ENCODE peak calls at places on chromosome 20, in five cellular contexts. O, F, D, C and G are unnamed samples. For H3K4me1 and H3K9me3, the result is how much of the 10 kb centered on the place peaks cover.

GRCh38 chr20:36467076-36467999 is 74.0 kb upstream of the MYL9 start:
- DNase-seq in O (no peak), F (no peak), D (no peak), C (no peak), G (peak)

GRCh38 chr20:11457476-11457875 is 460.2 kb upstream of the BTBD3 start:
- DNase-seq in O (no peak), F (no peak), D (no peak), C (no peak), G (peak)

GRCh38 chr20:44692932-44693476 is 22.2 kb upstream of the CCN5 start:
- DNase-seq in O (peak), F (peak), D (no peak), C (peak), G (peak)

GRCh38 chr20:35271904-35272303 is 6.0 kb downstream of the MMP24OS start:
- DNase-seq in O (no peak), F (peak), D (no peak), C (no peak), G (no peak)

GRCh38 chr20:32521780-32522524 is 63.2 kb downstream of the NOL4L start:
- DNase-seq in O (peak), F (peak), D (peak), C (peak), G (peak)

GRCh38 chr20:31849306-31849930 is 4.0 kb upstream of the FOXS1 start:
- DNase-seq in O (no peak), F (no peak), D (no peak), C (no peak), G (no peak)

GRCh38 chr20:34122274-34122980 is 10.4 kb upstream of the EIF2S2 start:
- DNase-seq in O (no peak), F (no peak), D (no peak), C (no peak), G (no peak)

GRCh38 chr20:38111366-38112232 is 53.5 kb downstream of the TGM2 start:
- DNase-seq in O (no peak), F (peak), D (no peak), C (no peak), G (no peak)

GRCh38 chr20:40868568-40869223 is 159.9 kb upstream of the TOP1 start:
- DNase-seq in O (no peak), F (no peak), D (no peak), C (no peak), G (peak)

GRCh38 chr20:35547319-35547718 is 5.4 kb downstream of the ERGIC3 start:
- DNase-seq in O (no peak), F (no peak), D (no peak), C (no peak), G (no peak)

GRCh38 chr20:11302436-11302835 is 615.3 kb upstream of the BTBD3 start:
- DNase-seq in O (no peak), F (no peak), D (no peak), C (no peak), G (no peak)

GRCh38 chr20:12012241-12013222 is 94.8 kb downstream of the BTBD3 start:
- DNase-seq in O (peak), F (peak), D (peak), C (peak), G (peak)

GRCh38 chr20:672975-673604 is 2.5 kb downstream of the SCRT2 start:
- DNase-seq in O (no peak), F (no peak), D (no peak), C (no peak), G (no peak)

GRCh38 chr20:42406826-42407225 is 782.9 kb downstream of the PTPRT start:
- DNase-seq in O (no peak), F (no peak), D (no peak), C (no peak), G (no peak)

GRCh38 chr20:33796907-33797544 is 14.1 kb upstream of the CHMP4B start:
- DNase-seq in O (no peak), F (no peak), D (no peak), C (no peak), G (no peak)

GRCh38 chr20:38581013-38581412 is at the start of gene ADIG:
- DNase-seq in O (no peak), F (no peak), D (no peak), C (no peak), G (no peak)

GRCh38 chr20:152131-152530 is 5.1 kb upstream of the DEFB127 start:
- DNase-seq in O (no peak), F (no peak), D (no peak), C (no peak), G (no peak)

GRCh38 chr20:1813101-1813529 is 82.1 kb upstream of the SIRPA start:
- DNase-seq in O (no peak), F (peak), D (no peak), C (no peak), G (peak)

GRCh38 chr20:11229772-11230171 is 556.0 kb upstream of the JAG1 start:
- DNase-seq in O (no peak), F (peak), D (peak), C (no peak), G (peak)

GRCh38 chr20:8131598-8132014 is 460 bp upstream of the PLCB1 start:
- DNase-seq in O (no peak), F (no peak), D (no peak), C (no peak), G (no peak)

GRCh38 chr20:539848-540247 is 3.7 kb downstream of the CSNK2A1 start:
- DNase-seq in O (no peak), F (peak), D (no peak), C (no peak), G (peak)

GRCh38 chr20:18928626-18929025 is 115.0 kb downstream of the SCP2D1 start:
- DNase-seq in O (no peak), F (no peak), D (no peak), C (no peak), G (no peak)

GRCh38 chr20:36297656-36298055 is 8.5 kb upstream of the DLGAP4 start:
- DNase-seq in O (no peak), F (no peak), D (no peak), C (no peak), G (no peak)

GRCh38 chr20:41005361-41005729 is 23.3 kb upstream of the TOP1 start:
- DNase-seq in O (no peak), F (no peak), D (no peak), C (no peak), G (peak)

GRCh38 chr20:40513010-40513409 is 176.0 kb downstream of the MAFB start:
- DNase-seq in O (no peak), F (no peak), D (no peak), C (no peak), G (no peak)

DNA sequence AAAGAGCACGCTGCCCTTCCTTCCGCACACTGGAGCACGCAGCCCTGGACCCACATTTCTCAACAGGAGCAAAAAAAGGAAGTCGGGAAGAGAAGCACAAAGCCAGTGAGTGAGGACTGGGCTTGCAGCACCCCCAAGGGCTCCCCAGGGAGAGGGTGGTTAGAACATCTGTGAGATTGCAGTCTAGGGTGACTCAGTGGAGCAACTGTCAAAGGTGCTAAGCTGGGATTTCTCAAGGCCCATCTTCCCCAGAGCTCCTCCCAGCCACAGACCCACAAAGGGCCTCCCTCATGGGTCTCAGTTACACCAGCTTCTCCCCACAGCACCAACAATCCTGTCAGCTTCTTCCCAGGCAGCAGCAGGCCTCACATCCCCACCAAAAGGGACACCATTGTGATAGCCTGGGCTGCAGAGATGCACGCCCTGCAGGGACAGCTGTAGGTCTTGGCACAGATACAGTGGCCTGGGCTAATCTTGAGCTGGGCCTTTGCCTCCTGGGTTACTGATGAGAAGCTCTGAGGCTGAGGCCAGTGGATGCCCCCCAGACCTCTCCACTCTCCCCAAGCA is 39.6 kb upstream of the CD93 start:
- DNase-seq in O (no peak), F (no peak), D (no peak), C (no peak), G (peak)
- H2BK12ac ChIP-seq in O (no peak), F (no peak), D (no peak), C (peak), G (peak)

DNA sequence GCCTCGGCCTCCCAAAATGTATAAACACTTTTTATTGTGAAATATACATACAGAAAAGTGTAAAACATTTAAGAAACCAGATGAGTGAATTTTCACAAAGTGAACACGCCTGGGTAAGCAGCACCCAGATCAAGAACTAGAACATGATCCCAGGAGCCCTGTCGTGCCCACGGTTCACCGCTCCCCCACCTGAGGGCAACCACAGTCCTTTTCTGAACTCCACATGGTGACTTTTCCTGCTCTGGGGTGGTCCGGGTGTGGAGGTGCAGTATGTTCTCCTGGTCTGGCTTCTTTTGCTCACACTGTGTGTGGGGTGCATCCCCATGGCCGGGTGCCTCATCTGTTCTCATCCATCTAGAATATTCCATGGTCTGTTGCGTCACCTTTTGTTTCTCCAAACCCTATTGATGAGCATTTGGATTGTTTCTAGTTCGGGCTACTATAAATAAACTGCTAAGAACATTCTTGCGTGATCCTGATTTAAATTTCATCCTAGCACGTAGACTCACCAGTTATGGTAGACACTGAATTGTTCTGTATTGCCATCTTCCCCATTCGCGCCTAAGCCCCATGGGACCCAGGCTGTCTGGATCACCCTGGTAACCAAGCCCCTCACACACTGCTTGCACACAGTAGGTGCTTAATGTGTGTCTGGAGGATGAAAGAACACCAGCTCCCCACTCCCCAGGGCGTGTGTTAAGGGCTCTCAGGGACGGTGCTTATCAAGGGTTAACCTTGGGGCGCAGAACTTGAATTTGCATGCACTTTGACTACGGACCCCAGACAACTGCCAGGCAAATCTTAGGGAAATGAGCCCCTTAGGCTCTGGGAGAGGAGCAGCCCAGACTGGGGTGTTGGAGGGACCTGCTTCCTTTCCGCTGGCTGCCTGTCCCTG is 56.2 kb downstream of the CTCFL start:
- DNase-seq in O (no peak), F (no peak), D (no peak), C (no peak), G (no peak)
- H3K4me1 ChIP-seq in O (under half), F (under half), D (under half), C (under half), G (under half)

GRCh38 chr20:48011025-48011424 is 225.7 kb upstream of the SULF2 start:
- DNase-seq in O (no peak), F (no peak), D (no peak), C (no peak), G (no peak)

GRCh38 chr20:48012401-48012974 is 227.2 kb upstream of the SULF2 start:
- DNase-seq in O (no peak), F (no peak), D (no peak), C (no peak), G (peak)

GRCh38 chr20:48007356-48007755 is 222.1 kb upstream of the SULF2 start:
- DNase-seq in O (no peak), F (no peak), D (no peak), C (no peak), G (no peak)

GRCh38 chr20:48008850-48009535 is 223.7 kb upstream of the SULF2 start:
- DNase-seq in O (no peak), F (no peak), D (no peak), C (no peak), G (no peak)

DNA sequence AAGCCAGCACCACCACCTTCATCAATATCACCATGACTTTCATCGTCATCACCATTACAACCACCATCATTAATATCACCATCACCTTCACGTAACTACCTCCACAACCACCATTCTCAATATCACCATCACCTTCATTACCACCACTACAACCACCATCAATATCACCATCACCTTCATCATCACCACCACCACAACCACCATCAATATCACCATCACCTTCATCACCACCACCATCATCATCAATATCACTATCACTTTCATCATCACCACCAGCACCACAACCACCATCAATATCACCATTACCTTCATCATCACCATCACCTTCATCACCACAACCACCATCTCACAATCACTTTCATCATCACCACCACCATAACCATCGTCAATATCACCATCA is 225.3 kb upstream of the SULF2 start:
- DNase-seq in O (no peak), F (no peak), D (no peak), C (no peak), G (no peak)
- H3K9me3 ChIP-seq in O (under half), F (under half), D (under half), C (under half), G (under half)

DNA sequence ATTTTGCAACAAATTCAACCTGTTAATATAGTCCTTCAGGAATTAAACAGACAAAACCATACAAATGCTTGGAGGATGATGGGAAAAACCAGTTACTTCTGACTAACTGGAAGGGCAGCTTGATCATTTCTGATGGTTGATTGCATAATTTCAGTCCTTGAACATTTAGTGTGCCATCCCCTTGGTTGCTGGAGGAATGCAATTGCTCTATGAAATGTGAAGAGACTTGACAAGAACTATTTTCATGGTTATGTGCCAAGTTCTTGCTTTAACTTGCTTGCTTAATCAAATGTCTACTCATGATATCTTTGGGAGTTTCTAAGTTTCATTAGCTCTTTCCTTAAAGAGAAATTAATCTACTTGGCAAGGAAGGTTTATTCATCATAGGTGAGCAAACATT is 45.2 kb downstream of the ANKEF1 start:
- DNase-seq in O (no peak), F (peak), D (no peak), C (no peak), G (peak)
- H2BK12ac ChIP-seq in O (no peak), F (no peak), D (no peak), C (no peak), G (no peak)

DNA sequence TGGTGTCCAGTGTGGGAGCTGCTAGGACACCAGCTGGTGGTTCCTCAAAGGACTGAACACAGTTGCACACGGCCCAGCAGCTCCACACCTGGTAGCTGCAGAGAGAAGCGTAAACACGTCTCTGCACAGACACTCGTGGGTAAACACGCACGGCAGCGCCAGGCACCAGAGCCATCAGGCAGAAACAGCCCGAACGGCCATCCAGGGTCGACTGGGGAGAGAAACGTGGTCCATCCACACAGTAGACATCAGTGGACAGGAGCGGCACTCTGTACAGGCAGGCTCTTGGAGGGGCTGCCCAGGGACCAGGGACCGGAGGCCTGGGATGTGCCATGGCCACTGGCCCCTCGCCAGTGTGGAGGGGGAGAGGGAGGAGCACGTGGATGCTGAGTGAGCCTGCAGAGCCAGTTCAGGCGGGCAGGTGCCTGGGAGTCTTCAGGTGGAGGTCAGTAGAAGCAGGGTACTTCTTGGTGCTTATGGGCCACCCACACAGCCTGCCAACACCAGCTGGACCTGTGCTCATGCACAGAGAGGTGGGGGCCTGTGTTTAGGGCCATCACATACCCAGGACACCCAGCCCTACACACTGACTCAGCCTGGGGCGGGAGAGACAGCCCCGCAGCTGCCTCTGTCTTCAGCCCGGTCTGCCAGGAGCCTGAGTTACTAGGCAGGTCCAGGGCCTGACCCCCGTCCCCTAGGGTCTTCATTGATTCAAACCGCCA is 7.5 kb upstream of the LAMA5 start:
- DNase-seq in O (no peak), F (no peak), D (no peak), C (no peak), G (peak)
- H3K4me1 ChIP-seq in O (under half), F (under half), D (under half), C (under half), G (half or more)

GRCh38 chr20:60428651-60429050 is 470.4 kb downstream of the CDH26 start:
- DNase-seq in O (no peak), F (no peak), D (no peak), C (no peak), G (no peak)
- H3K9me3 ChIP-seq in O (under half), F (under half), D (under half), C (under half), G (under half)

DNA sequence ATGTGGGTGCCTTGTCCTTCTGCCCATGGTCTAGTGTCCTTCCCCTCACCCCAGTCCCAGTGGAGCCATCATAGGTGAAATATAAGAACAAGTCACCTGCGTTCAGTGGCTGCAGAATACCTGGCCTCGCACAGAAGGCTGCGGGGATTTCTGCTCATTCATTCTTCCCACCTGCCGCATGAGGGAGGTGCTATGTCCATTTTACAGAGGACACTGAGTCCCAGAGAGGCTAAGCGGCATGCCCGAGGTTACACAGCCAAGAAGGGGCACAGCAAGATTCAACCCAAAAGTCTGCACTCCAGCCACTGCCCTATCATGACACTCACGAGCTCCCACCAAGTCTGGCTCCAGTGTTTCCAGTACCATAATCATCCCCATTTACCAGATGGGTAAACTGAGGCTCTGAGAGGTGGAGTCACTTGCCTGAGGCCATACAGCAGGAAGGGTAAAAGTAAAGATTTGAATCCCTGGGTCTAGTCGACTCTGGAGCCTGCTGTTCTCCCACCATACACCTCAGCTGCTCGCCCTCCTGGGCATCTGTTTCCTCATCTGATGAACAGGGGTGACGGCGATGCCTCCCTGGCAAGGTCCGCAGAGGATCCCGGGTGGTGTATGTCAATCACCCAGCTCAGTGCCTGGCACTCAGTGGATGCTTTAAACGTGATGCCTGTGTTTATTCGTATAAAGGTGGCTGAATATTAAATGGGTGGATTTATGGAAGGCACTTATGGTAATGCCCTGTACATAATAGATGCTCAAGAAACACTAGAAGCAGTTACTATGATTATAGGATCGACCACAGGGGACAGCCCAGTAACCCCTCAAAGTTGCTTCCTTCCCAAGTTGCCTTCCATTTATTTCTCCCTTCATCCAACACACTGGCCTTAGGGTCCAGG is 101.0 kb downstream of the CEBPB start:
- DNase-seq in O (no peak), F (no peak), D (no peak), C (no peak), G (no peak)
- H2BK12ac ChIP-seq in O (no peak), F (peak), D (no peak), C (peak), G (peak)

GRCh38 chr20:58651823-58652605 is 931 bp downstream of the STX16 start:
- DNase-seq in O (peak), F (peak), D (peak), C (peak), G (peak)
- H3K4me1 ChIP-seq in O (under half), F (under half), D (under half), C (under half), G (under half)